ENCODE peak calls at places on chromosomes 1 and 21, in six cellular contexts. T, F, I, U, B and L are unnamed samples.

GRCh38 chr1:194568610-194569009 is 1382.2 kb upstream of the B3GALT2 start:
- DNase-seq in T (no peak), F (no peak), I (no peak), U (no peak), B (no peak), L (no peak)

GRCh38 chr1:192592981-192593683 is 17.6 kb downstream of the RGS1 start:
- DNase-seq in T (peak; percentile 27), F (no peak), I (peak; percentile 40), U (no peak), B (no peak), L (no peak)

GRCh38 chr21:39188521-39189139 is 5.4 kb upstream of the PSMG1 start:
- DNase-seq in T (no peak), F (no peak), I (no peak), U (no peak), B (no peak), L (no peak)

GRCh38 chr1:51650198-51650597 is 33.3 kb downstream of the OSBPL9 start:
- DNase-seq in T (no peak), F (no peak), I (no peak), U (no peak), B (no peak), L (no peak)

GRCh38 chr1:84365225-84366221 is 32.8 kb upstream of the DNASE2B start:
- DNase-seq in T (no peak), F (no peak), I (peak; percentile 92), U (no peak), B (no peak), L (no peak)

GRCh38 chr1:15171271-15171908 is 17.8 kb downstream of the TMEM51 start:
- DNase-seq in T (no peak), F (no peak), I (no peak), U (no peak), B (no peak), L (no peak)

GRCh38 chr1:101238041-101238515 is 1.3 kb downstream of the S1PR1 start:
- DNase-seq in T (no peak), F (no peak), I (no peak), U (no peak), B (no peak), L (no peak)

GRCh38 chr1:43522776-43523480 is 7.8 kb upstream of the PTPRF start:
- DNase-seq in T (no peak), F (peak; percentile 14), I (peak; percentile 60), U (no peak), B (no peak), L (peak; percentile 41)

GRCh38 chr1:79089946-79090345 is 83.4 kb upstream of the ADGRL4 start:
- DNase-seq in T (no peak), F (no peak), I (no peak), U (no peak), B (no peak), L (no peak)

GRCh38 chr1:15702722-15703550 is 18.8 kb downstream of the PLEKHM2 start:
- DNase-seq in T (no peak), F (no peak), I (peak; percentile 81), U (no peak), B (no peak), L (no peak)

GRCh38 chr1:66396212-66396890 is 137.6 kb upstream of the SGIP1 start:
- DNase-seq in T (no peak), F (no peak), I (no peak), U (no peak), B (no peak), L (no peak)

GRCh38 chr1:26044971-26045711 is 777 bp downstream of the SLC30A2 start:
- DNase-seq in T (no peak), F (no peak), I (no peak), U (no peak), B (no peak), L (no peak)

GRCh38 chr1:230073371-230074035 is 6.5 kb downstream of the GALNT2 start:
- DNase-seq in T (no peak), F (peak; percentile 53), I (peak; percentile 62), U (no peak), B (no peak), L (no peak)

GRCh38 chr1:226154593-226154992 is 31.9 kb downstream of the ACBD3 start:
- DNase-seq in T (no peak), F (no peak), I (no peak), U (no peak), B (no peak), L (no peak)

GRCh38 chr21:36966066-36966845 is at the start of gene HLCS:
- DNase-seq in T (peak; percentile 53), F (peak; percentile 85), I (peak; percentile 48), U (peak; percentile 40), B (peak; percentile 63), L (peak; percentile 92)

GRCh38 chr21:40850071-40850470 is 3.1 kb upstream of the DSCAM start:
- DNase-seq in T (no peak), F (no peak), I (no peak), U (no peak), B (no peak), L (no peak)

GRCh38 chr1:34872133-34872503 is 12.6 kb upstream of the SMIM12 start:
- DNase-seq in T (no peak), F (no peak), I (no peak), U (no peak), B (no peak), L (no peak)

GRCh38 chr1:158930504-158930903 is 848 bp upstream of the PYHIN1 start:
- DNase-seq in T (no peak), F (no peak), I (no peak), U (no peak), B (no peak), L (no peak)

GRCh38 chr1:158933621-158934020 is 2.3 kb downstream of the PYHIN1 start:
- DNase-seq in T (no peak), F (no peak), I (no peak), U (no peak), B (no peak), L (no peak)

GRCh38 chr1:158932171-158932570 is 819 bp downstream of the PYHIN1 start:
- DNase-seq in T (no peak), F (no peak), I (no peak), U (no peak), B (no peak), L (no peak)

DNA sequence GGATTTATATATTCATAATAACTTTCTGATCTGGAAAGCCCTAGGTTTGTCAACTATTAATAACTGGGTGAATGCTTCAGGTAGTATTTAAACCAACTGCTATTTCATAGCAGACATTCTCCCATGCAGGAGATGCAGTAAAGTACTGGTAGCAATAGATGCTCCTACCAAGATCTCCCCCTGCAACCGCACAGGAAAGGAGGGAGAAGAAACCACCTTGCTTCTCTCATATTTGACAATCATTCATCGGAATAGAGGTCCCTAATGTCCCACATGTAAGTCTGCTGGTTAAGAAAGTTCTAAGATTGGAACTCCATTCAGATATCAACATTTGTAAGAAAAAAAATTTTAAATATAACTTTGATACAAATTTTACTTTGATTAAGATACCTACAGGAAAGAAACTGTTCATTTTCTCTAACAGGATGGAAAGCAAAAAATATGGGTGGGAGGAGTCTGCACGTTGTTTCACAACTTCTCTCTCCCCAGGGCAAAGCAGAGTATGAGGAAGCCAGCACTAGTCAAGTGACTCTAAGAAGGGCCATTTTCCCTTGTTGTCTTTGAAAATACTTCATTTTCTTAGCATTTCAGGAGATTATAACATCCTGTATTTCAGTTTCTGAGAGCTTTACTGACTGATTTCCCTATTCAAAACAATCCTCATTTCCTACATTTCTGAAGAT is at the start of gene PYHIN1:
- DNase-seq in T (no peak), F (no peak), I (no peak), U (no peak), B (no peak), L (no peak)
- TF ChIP-seq CTCF in T (no peak), F (no peak), I (no peak), U (no peak), B (no peak), L (no peak)

DNA sequence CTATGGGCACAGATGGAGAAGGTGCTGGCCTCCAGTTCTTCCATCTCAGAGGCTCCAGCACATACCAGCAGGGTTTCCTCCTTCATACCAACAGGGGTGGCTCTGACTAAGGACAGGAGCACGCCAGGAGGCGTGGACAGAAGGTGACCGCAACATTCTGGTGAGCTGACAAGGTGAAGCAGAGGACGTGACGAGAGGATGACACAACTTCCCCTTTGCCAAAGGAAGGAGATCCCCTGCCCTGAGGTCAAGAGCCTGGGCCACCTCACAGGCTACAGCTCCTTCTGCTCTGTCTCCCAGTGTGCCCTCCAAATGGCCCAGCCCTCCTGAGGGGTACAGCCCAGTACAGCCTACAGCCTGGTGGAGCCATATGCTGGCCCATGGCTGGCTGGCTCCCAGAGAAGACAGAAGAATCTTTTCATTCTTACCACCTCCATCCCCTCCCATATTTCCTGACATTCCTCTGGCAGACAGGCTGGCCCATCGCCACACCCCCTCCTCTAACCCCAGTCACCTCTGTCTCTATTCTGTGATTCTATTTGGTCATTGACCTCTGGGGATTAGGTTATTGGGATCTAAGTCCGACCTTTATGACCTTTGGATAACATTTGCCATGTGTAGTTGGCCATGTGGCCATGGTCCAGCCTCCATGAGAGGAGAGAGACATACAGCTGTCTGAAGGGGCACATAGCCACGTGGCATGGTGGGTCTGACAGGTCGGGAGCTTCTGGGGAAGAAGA is 5.1 kb upstream of the LAMB3 start:
- DNase-seq in T (no peak), F (no peak), I (no peak), U (no peak), B (no peak), L (no peak)
- TF ChIP-seq CTCF in T (no peak), F (no peak), I (no peak), U (no peak), B (no peak), L (no peak)

DNA sequence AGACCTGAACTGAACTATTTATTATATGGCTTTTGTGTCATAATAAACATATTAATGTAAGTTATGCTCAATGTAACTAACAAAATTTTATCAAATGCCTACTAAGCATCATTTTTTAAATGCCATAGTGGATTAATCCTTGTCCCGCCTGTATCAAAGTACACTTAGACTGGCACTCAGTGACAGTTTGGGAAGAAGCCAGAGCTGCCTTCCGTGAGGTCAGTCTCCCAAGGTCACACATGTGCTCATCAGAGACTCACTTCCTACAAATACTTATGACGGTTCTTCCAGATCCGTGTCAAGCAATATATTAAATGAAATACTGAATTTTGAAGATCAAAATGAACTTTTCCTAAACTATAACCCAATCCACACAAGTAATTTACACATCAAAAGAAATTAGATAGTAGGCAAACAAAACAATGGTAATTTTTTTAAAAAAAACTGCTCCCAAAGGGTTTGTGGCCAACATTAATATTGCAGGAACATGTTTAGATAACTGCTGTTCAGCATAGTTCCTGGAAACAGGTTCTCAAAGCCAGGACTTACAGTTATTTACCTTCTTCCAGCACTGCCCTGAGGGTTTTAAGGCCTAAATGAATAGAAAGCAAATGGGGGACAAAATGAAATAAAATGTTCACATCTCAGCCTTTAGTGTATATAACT is 27.2 kb downstream of the WLS start:
- DNase-seq in T (no peak), F (no peak), I (no peak), U (no peak), B (no peak), L (no peak)
- TF ChIP-seq CTCF in T (no peak), F (peak; percentile 18), I (no peak), U (peak; percentile 41), B (no peak), L (peak; percentile 33)

DNA sequence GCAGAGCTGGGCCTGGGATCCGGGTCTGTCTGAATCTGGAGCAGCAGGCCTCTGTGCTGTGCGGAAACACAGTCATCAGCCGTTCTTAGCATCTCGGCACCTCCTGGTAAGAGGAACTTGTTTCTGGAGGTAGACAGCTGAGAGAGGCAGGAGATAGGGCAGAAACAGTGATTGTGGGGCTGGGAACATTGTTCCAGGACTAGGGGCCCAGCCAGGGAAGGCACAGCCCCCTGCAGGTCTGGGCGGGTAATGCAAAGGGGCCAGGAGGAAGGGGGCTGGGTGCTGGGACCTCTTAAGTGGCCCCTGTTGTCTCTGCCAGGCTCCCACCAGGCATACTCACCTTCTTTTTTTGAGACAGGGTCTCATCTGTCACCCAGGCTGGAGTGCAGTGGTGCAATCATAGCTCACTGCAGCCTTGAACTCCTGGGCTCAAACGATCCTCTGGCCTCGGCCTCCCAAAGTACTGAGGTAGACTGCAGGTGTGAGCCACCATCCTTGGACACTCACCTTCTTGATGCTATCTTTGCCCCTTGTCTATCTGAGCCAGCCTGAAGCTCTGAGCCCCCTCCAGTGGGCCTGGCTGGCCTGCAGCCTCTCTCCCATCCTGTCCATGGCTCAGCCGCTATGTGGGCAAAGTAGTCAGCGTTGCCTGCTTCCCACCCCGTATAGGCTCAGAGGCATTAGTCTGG is 134.3 kb upstream of the ZBTB40 start:
- DNase-seq in T (no peak), F (no peak), I (no peak), U (peak; percentile 51), B (no peak), L (no peak)
- TF ChIP-seq CTCF in T (no peak), F (no peak), I (peak; percentile 62), U (peak; percentile 66), B (no peak), L (peak; percentile 73)